ENCODE peak calls at places on chromosomes 4 and X, in eight cellular contexts. I is neuronal stem cell, S is naive B cell, L is H9, X is ELR, N is fibroblast of pulmonary artery, W is activated T-cell treated with anti-CD3 and anti-CD28 coated beads for 1 hour, Z is heart left ventricle. O is an unnamed sample.

GRCh38 chr4:5753766-5754528 is 42.9 kb downstream of the EVC start:
- DNase-seq in N (peak), L (no peak), Z (no peak), I (no peak), S (no peak), W (no peak), X (peak), O (no peak)

GRCh38 chr4:11440481-11441181 is 11.9 kb upstream of the HS3ST1 start:
- DNase-seq in X (no peak), N (no peak), W (no peak), Z (no peak), L (no peak), I (no peak), S (no peak), O (no peak)

GRCh38 chr4:140971077-140971792 is 162.0 kb downstream of the RNF150 start:
- DNase-seq in W (no peak), X (no peak), I (no peak), Z (peak), S (no peak), L (peak), N (no peak), O (no peak)

GRCh38 chr4:153233761-153234371 is 29.6 kb downstream of the TRIM2 start:
- DNase-seq in Z (no peak), N (peak), I (no peak), W (no peak), S (no peak), L (no peak), X (peak), O (no peak)

GRCh38 chrX:119605739-119606507 is at the start of gene NKRF:
- DNase-seq in W (peak), Z (peak), L (peak), X (peak), S (peak), N (peak), I (peak), O (peak)

GRCh38 chr4:9600246-9600645 is 156.0 kb downstream of the DEFB131A start:
- DNase-seq in X (no peak), N (no peak), S (no peak), Z (no peak), I (no peak), L (no peak), W (no peak), O (no peak)

GRCh38 chrX:146863566-146863965 is 49.0 kb upstream of the CXorf51A start:
- DNase-seq in Z (no peak), N (no peak), W (no peak), L (no peak), S (no peak), X (peak), I (peak), O (no peak)

GRCh38 chr4:139144911-139145551 is 32.0 kb downstream of the ELF2 start:
- DNase-seq in W (no peak), I (no peak), Z (peak), N (peak), S (no peak), L (no peak), X (no peak), O (no peak)

GRCh38 chr4:25172964-25173917 is 13.0 kb upstream of the SEPSECS start:
- DNase-seq in I (no peak), Z (peak), L (no peak), S (no peak), X (peak), N (peak), W (no peak), O (no peak)

GRCh38 chr4:138677212-138677611 is 338.4 kb upstream of the NOCT start:
- DNase-seq in L (no peak), I (no peak), Z (no peak), W (no peak), X (no peak), S (no peak), N (no peak), O (no peak)

GRCh38 chrX:121389976-121390709 is 342.7 kb downstream of the GLUD2 start:
- DNase-seq in I (no peak), N (peak), L (no peak), W (no peak), S (no peak), X (no peak), Z (no peak), O (no peak)

GRCh38 chr4:174119051-174119450 is 164.4 kb downstream of the FBXO8 start:
- DNase-seq in X (peak), Z (no peak), W (no peak), S (no peak), L (no peak), N (peak), I (no peak), O (no peak)

GRCh38 chrX:11111038-11111851 is at the start of gene HCCS:
- DNase-seq in S (peak), N (peak), Z (peak), X (peak), L (peak), W (peak), I (peak), O (no peak)

GRCh38 chrX:84046403-84046984 is 141.5 kb downstream of the RPS6KA6 start:
- DNase-seq in Z (no peak), X (peak), N (peak), I (peak), S (peak), W (no peak), L (peak), O (peak)

GRCh38 chr4:26692014-26692726 is 108.3 kb downstream of the TBC1D19 start:
- DNase-seq in I (no peak), S (no peak), X (peak), N (no peak), W (no peak), Z (no peak), L (peak), O (peak)

GRCh38 chr4:68299492-68300457 is 50.1 kb downstream of the YTHDC1 start:
- DNase-seq in Z (no peak), S (no peak), N (no peak), W (no peak), L (no peak), X (no peak), I (no peak), O (no peak)

GRCh38 chr4:26015133-26015651 is 101.2 kb downstream of the SMIM20 start:
- DNase-seq in W (no peak), S (no peak), Z (peak), I (no peak), L (no peak), N (peak), X (peak), O (no peak)

GRCh38 chr4:78534286-78534955 is 17.1 kb upstream of the ANXA3 start:
- DNase-seq in Z (no peak), I (no peak), S (no peak), L (no peak), W (no peak), N (no peak), X (peak), O (no peak)

GRCh38 chr4:1956631-1957030 is 52.1 kb downstream of the NELFA start:
- DNase-seq in I (no peak), X (no peak), N (no peak), W (no peak), S (no peak), L (no peak), Z (no peak), O (no peak)

GRCh38 chrX:110863883-110864282 is 68.3 kb upstream of the CHRDL1 start:
- DNase-seq in W (no peak), X (no peak), L (no peak), I (no peak), Z (no peak), N (no peak), S (no peak), O (no peak)

GRCh38 chr4:146255463-146255862 is 41.1 kb downstream of the REELD1 start:
- DNase-seq in N (peak), L (no peak), W (no peak), I (no peak), S (no peak), Z (no peak), X (peak), O (no peak)

GRCh38 chr4:159446266-159446976 is 343.5 kb downstream of the RAPGEF2 start:
- DNase-seq in Z (peak), N (peak), I (peak), S (peak), X (peak), W (no peak), L (peak), O (no peak)

GRCh38 chrX:68832516-68833447 is 4.0 kb downstream of the EFNB1 start:
- DNase-seq in Z (no peak), N (no peak), S (no peak), L (peak), W (no peak), X (no peak), I (no peak), O (no peak)

GRCh38 chr4:94970650-94971049 is 212.9 kb downstream of the BMPR1B start:
- DNase-seq in S (no peak), I (no peak), Z (no peak), N (no peak), X (no peak), L (no peak), W (no peak), O (no peak)

GRCh38 chr4:146814736-146815135 is 130.9 kb downstream of the TTC29 start:
- DNase-seq in N (no peak), I (no peak), X (peak), W (no peak), S (no peak), Z (no peak), L (no peak), O (no peak)

GRCh38 chr4:42398448-42399355 is 1.4 kb downstream of the SHISA3 start:
- DNase-seq in W (no peak), Z (peak), I (peak), L (peak), X (no peak), S (no peak), N (no peak), O (no peak)

GRCh38 chr4:124783847-124784246 is 71.3 kb upstream of the ANKRD50 start:
- DNase-seq in Z (no peak), X (peak), L (no peak), W (no peak), S (no peak), N (peak), I (no peak), O (no peak)

GRCh38 chr4:11470709-11471441 is 42.2 kb upstream of the HS3ST1 start:
- DNase-seq in X (no peak), N (no peak), W (no peak), S (peak), L (no peak), I (no peak), Z (no peak), O (no peak)

GRCh38 chr4:2637956-2638552 is 101.6 kb downstream of the FAM193A start:
- DNase-seq in L (no peak), W (no peak), X (no peak), S (no peak), N (no peak), I (no peak), Z (no peak), O (no peak)

GRCh38 chrX:109535578-109535977 is 1.1 kb upstream of the NXT2 start:
- DNase-seq in S (no peak), I (no peak), Z (no peak), N (no peak), L (no peak), X (no peak), W (no peak), O (no peak)

GRCh38 chr4:147830987-147831386 is 99.1 kb downstream of the ARHGAP10 start:
- DNase-seq in N (peak), L (no peak), Z (no peak), S (no peak), X (peak), W (no peak), I (no peak), O (no peak)

GRCh38 chr4:141702472-141703182 is 66.2 kb downstream of the IL15 start:
- DNase-seq in S (no peak), N (peak), Z (peak), X (peak), I (no peak), W (no peak), L (peak), O (peak)

GRCh38 chrX:2311483-2311882 is 189.3 kb downstream of the DHRSX start:
- DNase-seq in W (no peak), S (no peak), N (no peak), L (peak), Z (no peak), X (no peak), I (peak), O (peak)

GRCh38 chr4:6834867-6835266 is 52.3 kb downstream of the KIAA0232 start:
- DNase-seq in X (peak), L (no peak), Z (no peak), S (no peak), W (no peak), N (peak), I (no peak), O (no peak)

GRCh38 chrX:9369802-9370291 is 95.0 kb upstream of the TBL1X start:
- DNase-seq in W (no peak), L (no peak), I (no peak), X (no peak), S (no peak), N (peak), Z (no peak), O (no peak)

GRCh38 chr4:176044589-176044951 is 21.1 kb upstream of the WDR17 start:
- DNase-seq in X (no peak), N (peak), Z (no peak), I (no peak), L (no peak), S (no peak), W (no peak), O (no peak)